ENCODE peak calls at places on chromosome 16, in five cellular contexts. Y is psoas muscle, T is uterus, U is GM12878, Z is GM06990. X is an unnamed sample.

GRCh38 chr16:31641279-31641678 is 113.6 kb downstream of the AHSP start:
- DNase-seq in Y (no peak), T (no peak), U (no peak), Z (no peak), X (no peak)

GRCh38 chr16:30697264-30698138 is 1.5 kb upstream of the SRCAP start:
- DNase-seq in Y (no peak), T (no peak), U (no peak), Z (no peak), X (no peak)

GRCh38 chr16:21218135-21218534 is 6.8 kb upstream of the ZP2 start:
- DNase-seq in Y (no peak), T (no peak), U (no peak), Z (no peak), X (no peak)

GRCh38 chr16:52435573-52435972 is 111.4 kb downstream of the TOX3 start:
- DNase-seq in Y (no peak), T (no peak), U (no peak), Z (no peak), X (no peak)

GRCh38 chr16:27859020-27859419 is 204.5 kb downstream of the GSG1L start:
- DNase-seq in Y (no peak), T (no peak), U (no peak), Z (no peak), X (no peak)

GRCh38 chr16:56047307-56048234 is 143.7 kb upstream of the GNAO1 start:
- DNase-seq in Y (no peak), T (no peak), U (no peak), Z (no peak), X (no peak)

GRCh38 chr16:30051518-30051917 is 14.0 kb upstream of the ALDOA start:
- DNase-seq in Y (no peak), T (no peak), U (no peak), Z (no peak), X (no peak)

GRCh38 chr16:30927789-30928378 is 4.5 kb downstream of the FBXL19 start:
- DNase-seq in Y (no peak), T (peak; percentile 52), U (peak; percentile 35), Z (peak; percentile 60), X (peak; percentile 53)

GRCh38 chr16:12386076-12386641 is 409.6 kb downstream of the SNX29 start:
- DNase-seq in Y (no peak), T (no peak), U (no peak), Z (no peak), X (no peak)

GRCh38 chr16:17949713-17950112 is 386.8 kb downstream of the NPIPA8 start:
- DNase-seq in Y (no peak), T (no peak), U (no peak), Z (no peak), X (no peak)

DNA sequence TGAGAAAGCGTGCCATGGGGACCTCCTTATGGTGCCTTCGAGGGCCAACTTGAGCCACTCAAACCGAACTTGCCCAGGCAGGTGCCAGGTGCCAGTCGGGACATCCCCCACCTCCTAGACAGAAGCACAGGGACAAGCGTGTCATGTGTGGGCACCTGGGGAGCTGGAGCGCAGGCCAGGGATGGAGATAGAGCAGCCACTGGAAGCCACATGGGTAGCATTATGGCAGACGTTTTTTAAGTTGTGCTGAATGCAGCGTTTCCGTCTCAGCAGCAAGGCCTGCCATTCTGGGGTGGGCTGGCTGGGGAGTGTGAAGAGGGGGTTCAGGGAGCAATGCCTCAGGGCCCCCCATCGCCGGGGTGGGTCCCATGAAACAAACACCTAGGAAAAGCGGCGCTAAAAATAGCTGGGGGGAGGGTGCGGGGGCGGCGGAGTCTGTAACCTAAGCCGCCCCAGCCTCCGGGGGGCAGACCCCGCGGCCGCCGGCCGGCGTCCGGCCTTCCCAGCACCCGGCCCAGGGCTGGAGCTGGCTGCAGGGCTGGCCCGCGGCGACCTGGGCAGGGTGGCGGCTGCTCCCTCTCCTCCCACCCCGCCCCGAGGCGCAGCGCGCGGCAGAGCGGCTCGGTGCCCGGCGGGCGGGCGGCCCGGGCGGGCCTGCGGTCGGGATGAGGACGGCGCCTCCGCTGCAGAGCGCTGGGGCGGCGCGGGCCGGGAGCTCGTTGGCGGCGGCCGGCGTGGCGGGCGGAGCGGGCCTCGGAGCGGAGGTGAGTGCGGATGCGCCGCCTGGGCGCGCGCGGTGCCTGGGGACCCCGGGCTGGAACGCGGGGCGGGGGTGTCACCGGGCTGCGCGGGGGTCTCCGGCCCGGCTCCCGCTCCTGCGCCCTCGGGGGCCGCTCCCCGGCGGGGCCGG is at the start of gene ZNF469:
- DNase-seq in Y (peak; percentile 50), T (peak; percentile 31), U (no peak), Z (no peak), X (no peak)
- H3K4me3 ChIP-seq in Y (peak within 1 kb of the TSS; percentile 58), T (peak within 1 kb of the TSS; percentile 31), U (no peak within 1 kb of the TSS), Z (no peak within 1 kb of the TSS), X (no peak within 1 kb of the TSS)

DNA sequence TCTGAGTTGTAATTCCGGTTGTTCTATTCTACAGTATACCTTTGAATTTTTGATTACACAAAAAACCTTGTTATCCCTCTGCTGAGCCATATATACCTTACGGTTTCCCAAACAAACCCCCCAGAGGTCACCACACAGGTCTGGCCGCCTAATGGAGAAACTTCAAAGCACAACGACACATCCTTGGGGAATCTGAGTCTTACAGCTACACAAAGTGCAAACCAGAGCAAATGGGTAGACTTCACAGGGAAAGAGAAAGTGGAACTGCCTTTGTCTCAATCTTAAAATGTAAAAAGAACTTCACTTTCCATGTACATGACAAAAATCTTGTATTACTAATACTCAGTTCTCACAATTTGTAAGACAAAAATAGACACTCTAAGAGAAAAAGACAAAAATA is 2.7 kb downstream of the FBXO31 start:
- DNase-seq in Y (no peak), T (no peak), U (peak; percentile 19), Z (no peak), X (no peak)
- H3K4me3 ChIP-seq in Y (peak overlapping the region; percentile 77), T (peak overlapping the region; percentile 69), U (peak overlapping the region; percentile 77), Z (peak overlapping the region; percentile 69), X (no peak overlapping the region)

GRCh38 chr16:75104836-75105235 is 11.7 kb downstream of the LDHD start:
- DNase-seq in Y (no peak), T (no peak), U (no peak), Z (no peak), X (no peak)
- H3K4me3 ChIP-seq in Y (no peak overlapping the region), T (no peak overlapping the region), U (no peak overlapping the region), Z (no peak overlapping the region), X (no peak overlapping the region)

GRCh38 chr16:971582-971905 is 760 bp upstream of the LMF1 start:
- DNase-seq in Y (no peak), T (no peak), U (no peak), Z (no peak), X (no peak)
- H3K4me3 ChIP-seq in Y (no peak overlapping the region), T (no peak overlapping the region), U (no peak overlapping the region), Z (no peak overlapping the region), X (peak overlapping the region; percentile 47)

GRCh38 chr16:88697831-88698693 is 8.1 kb downstream of the RNF166 start:
- DNase-seq in Y (no peak), T (no peak), U (no peak), Z (no peak), X (no peak)
- H3K4me3 ChIP-seq in Y (no peak overlapping the region), T (no peak overlapping the region), U (no peak overlapping the region), Z (no peak overlapping the region), X (no peak overlapping the region)